ENCODE peak calls at places on chromosomes 12 and 14, in six cellular contexts. T is neural progenitor cell, R is NB4, V is AG04449, M is mammary epithelial cell, F is IMR-90. H is an unnamed sample.

GRCh38 chr14:22478670-22479069 is 110.4 kb downstream of the DAD1 start:
- DNase-seq in V (no peak), F (no peak), M (no peak), R (peak), T (no peak), H (no peak)

GRCh38 chr14:36767603-36768281 is 106.1 kb downstream of the PAX9 start:
- DNase-seq in M (peak), R (no peak), T (no peak), V (no peak), F (no peak), H (no peak)

GRCh38 chr12:39830862-39831520 is 211.4 kb upstream of the ABCD2 start:
- DNase-seq in T (no peak), R (no peak), V (no peak), M (no peak), F (no peak), H (no peak)

GRCh38 chr14:94689985-94690400 is 77.8 kb downstream of the SERPINA3 start:
- DNase-seq in F (no peak), R (no peak), V (no peak), M (no peak), T (peak), H (no peak)

GRCh38 chr12:52495385-52495784 is 2.3 kb upstream of the KRT6A start:
- DNase-seq in F (no peak), M (peak), V (no peak), T (peak), R (peak), H (no peak)

GRCh38 chr12:121144416-121144914 is 11.8 kb downstream of the P2RX7 start:
- DNase-seq in R (peak), V (no peak), M (peak), T (no peak), F (peak), H (peak)

GRCh38 chr12:105704788-105705187 is 374.3 kb downstream of the C12orf75 start:
- DNase-seq in V (no peak), F (no peak), R (no peak), M (no peak), T (no peak), H (no peak)

GRCh38 chr12:111656016-111656415 is 29.7 kb downstream of the BRAP start:
- DNase-seq in F (no peak), R (no peak), M (no peak), V (no peak), T (no peak), H (no peak)

DNA sequence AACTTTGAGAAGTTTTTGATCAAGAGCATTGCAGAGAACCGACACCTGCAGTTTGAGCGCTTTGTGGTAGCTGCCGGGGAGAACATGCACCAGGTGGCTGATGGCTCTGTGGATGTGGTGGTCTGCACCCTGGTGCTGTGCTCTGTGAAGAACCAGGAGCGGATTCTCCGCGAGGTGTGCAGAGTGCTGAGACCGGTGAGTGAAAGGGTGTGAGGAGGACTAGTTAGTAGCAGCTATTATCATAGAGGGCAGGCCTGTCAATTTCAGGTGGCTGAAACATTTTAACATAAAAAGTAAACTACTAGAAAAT is 27.0 kb upstream of the HIGD1C start:
- DNase-seq in V (no peak), T (no peak), R (peak), M (no peak), F (no peak), H (no peak)
- H3K4me3 ChIP-seq in V (peak), T (no peak), R (peak), M (peak), F (peak), H (peak)

DNA sequence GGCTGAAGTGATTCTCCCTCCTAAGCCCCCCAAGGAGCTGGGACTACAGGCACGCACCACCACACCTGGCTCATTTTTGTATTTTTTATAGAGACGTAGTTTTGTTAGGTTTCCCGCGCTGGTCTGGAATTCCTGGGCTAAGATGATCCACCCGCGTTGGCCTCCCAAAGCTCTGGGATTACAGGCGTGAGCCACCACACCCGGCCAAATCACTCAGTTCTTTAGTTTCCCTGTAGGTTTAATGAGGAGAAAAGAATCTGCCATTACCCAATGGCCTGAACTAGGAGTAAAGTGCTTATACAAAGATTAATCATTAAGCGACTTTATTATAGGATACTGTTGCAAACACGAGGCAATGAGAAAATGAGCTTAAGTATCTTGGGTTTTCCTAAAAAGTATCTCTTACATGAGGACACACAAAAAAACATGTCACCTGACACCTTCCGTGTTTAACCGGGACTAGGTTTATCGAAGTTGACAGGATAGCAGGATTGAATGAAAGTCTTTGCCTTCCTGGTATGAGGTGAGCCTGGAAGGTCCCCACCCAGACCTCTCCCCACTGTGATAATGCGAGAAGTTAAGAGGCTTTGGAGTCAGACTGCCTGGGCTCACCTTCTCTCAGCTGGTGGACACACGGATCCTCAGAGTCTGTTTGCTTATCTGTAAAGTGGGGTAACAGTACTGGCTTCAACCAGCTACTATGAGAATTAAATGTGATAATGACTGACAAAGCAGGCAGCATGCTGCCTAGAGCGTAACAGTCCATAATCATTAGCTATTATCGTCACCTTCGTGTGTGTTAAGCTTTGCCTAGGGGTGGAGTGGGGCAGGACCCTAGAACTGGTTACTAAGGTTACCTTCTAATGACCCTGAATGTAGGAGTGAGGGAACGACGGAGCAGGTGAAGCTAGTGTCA is 133.6 kb upstream of the KRAS start:
- DNase-seq in T (no peak), F (peak), R (peak), M (no peak), V (no peak), H (no peak)
- H3K4me3 ChIP-seq in T (peak), F (peak), R (no peak), M (no peak), V (peak), H (peak)

DNA sequence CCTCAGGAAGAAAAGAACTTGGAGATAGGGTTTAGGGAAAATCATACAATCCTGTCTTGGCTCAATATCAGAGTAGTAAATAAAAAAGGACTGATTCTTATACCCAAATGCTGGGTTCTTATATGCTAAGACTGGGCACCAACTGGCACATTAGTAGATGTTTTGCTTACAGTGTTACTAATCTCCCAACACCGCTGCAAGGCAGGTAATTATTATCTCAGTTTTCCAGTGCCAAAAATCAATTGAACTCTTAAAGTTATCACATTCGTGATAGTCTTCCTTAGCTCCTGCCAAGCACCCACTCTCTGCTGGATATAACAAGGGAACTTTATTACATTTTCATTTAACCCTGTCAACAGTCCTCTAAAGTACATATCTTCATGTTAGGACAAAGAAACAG is 25.0 kb upstream of the HIGD1C start:
- DNase-seq in T (no peak), F (no peak), V (no peak), R (no peak), M (no peak), H (no peak)
- H3K4me3 ChIP-seq in T (no peak), F (no peak), V (no peak), R (peak), M (no peak), H (no peak)

GRCh38 chr12:85829391-85829790 is 6.8 kb downstream of the RASSF9 start:
- DNase-seq in V (no peak), R (no peak), F (peak), M (peak), T (no peak), H (peak)

GRCh38 chr12:85823436-85824179 is 12.6 kb downstream of the RASSF9 start:
- DNase-seq in V (no peak), R (no peak), M (peak), F (peak), T (no peak), H (peak)

GRCh38 chr12:85828576-85828975 is 7.6 kb downstream of the RASSF9 start:
- DNase-seq in V (no peak), R (no peak), F (no peak), T (no peak), M (no peak), H (no peak)

GRCh38 chr12:85821759-85822158 is 14.4 kb downstream of the RASSF9 start:
- DNase-seq in T (no peak), M (no peak), V (no peak), R (no peak), F (no peak), H (peak)

GRCh38 chr12:85825751-85826150 is 10.5 kb downstream of the RASSF9 start:
- DNase-seq in T (no peak), R (no peak), M (peak), F (no peak), V (no peak), H (no peak)
- H3K4me3 ChIP-seq in T (no peak), R (no peak), M (no peak), F (no peak), V (no peak), H (no peak)

GRCh38 chr12:1761857-1762256 is 58.5 kb upstream of the LRTM2 start:
- DNase-seq in F (no peak), M (no peak), T (no peak), R (no peak), V (no peak), H (no peak)
- H3K4me3 ChIP-seq in F (no peak), M (no peak), T (no peak), R (no peak), V (no peak), H (no peak)

GRCh38 chr12:95418142-95418541 is 55.8 kb upstream of the METAP2 start:
- DNase-seq in R (no peak), F (no peak), V (no peak), T (no peak), M (no peak), H (no peak)
- H3K4me3 ChIP-seq in R (no peak), F (no peak), V (no peak), T (no peak), M (no peak), H (no peak)

H was measured in brain microvascular endothelial cell.